ENCODE peak calls at places on chromosomes 12 and 14, in eight cellular contexts. U is psoas muscle, G is type B pancreatic cell, K is SK-N-SH, F is right lobe of liver, Q is tibial artery, P is GM23338, T is PC-3. E is an unnamed sample.

GRCh38 chr12:108846320-108846719 is 11.1 kb downstream of the SSH1 start:
- DNase-seq in U (peak), G (no peak), F (no peak), T (no peak), P (no peak), K (peak), Q (no peak), E (no peak)

GRCh38 chr12:81400024-81400423 is 322.1 kb downstream of the ACSS3 start:
- DNase-seq in F (no peak), U (no peak), T (no peak), K (no peak), P (no peak), Q (no peak), G (no peak), E (no peak)

GRCh38 chr14:76264384-76264783 is 111.6 kb upstream of the ESRRB start:
- DNase-seq in G (peak), Q (no peak), F (no peak), K (no peak), P (no peak), U (no peak), T (no peak), E (no peak)

GRCh38 chr14:75715926-75716780 is 55.1 kb downstream of the TTLL5 start:
- DNase-seq in U (no peak), Q (no peak), F (no peak), P (peak), G (no peak), T (peak), K (no peak), E (no peak)

GRCh38 chr12:12128665-12129064 is 57.9 kb downstream of the BCL2L14 start:
- DNase-seq in F (no peak), Q (no peak), P (no peak), U (no peak), T (no peak), K (no peak), G (no peak), E (no peak)

GRCh38 chr12:57242329-57242690 is 8.7 kb downstream of the STAC3 start:
- DNase-seq in U (peak), G (no peak), F (peak), Q (no peak), P (no peak), T (no peak), K (peak), E (no peak)

GRCh38 chr12:41339784-41340183 is 151.7 kb downstream of the PDZRN4 start:
- DNase-seq in G (no peak), T (no peak), K (no peak), U (no peak), Q (no peak), P (no peak), F (no peak), E (no peak)

GRCh38 chr12:31589896-31590729 is 823 bp downstream of the DENND5B start:
- DNase-seq in Q (peak), F (peak), K (peak), T (peak), U (peak), P (peak), G (peak), E (peak)

GRCh38 chr12:47947273-47947672 is 16.1 kb upstream of the TMEM106C start:
- DNase-seq in G (no peak), T (no peak), Q (no peak), K (no peak), U (no peak), F (no peak), P (no peak), E (no peak)

GRCh38 chr14:61694830-61695694 is at the start of gene HIF1A:
- DNase-seq in Q (peak), K (peak), F (peak), P (peak), U (peak), T (peak), G (peak), E (peak)

GRCh38 chr12:65792724-65793123 is 31.6 kb upstream of the HMGA2 start:
- DNase-seq in F (no peak), G (no peak), U (no peak), Q (no peak), T (no peak), P (no peak), K (no peak), E (no peak)

GRCh38 chr12:127579446-127579845 is 687.5 kb upstream of the TMEM132C start:
- DNase-seq in G (no peak), Q (no peak), K (no peak), F (no peak), T (no peak), U (no peak), P (no peak), E (no peak)

GRCh38 chr12:71664411-71665108 is 459 bp downstream of the THAP2 start:
- DNase-seq in Q (no peak), U (no peak), F (no peak), T (no peak), K (no peak), G (no peak), P (no peak), E (no peak)

GRCh38 chr14:75982724-75983358 is 1.0 kb upstream of the TGFB3 start:
- DNase-seq in F (peak), G (no peak), T (no peak), Q (peak), P (no peak), U (peak), K (no peak), E (no peak)

GRCh38 chr12:89183985-89184435 is 168.3 kb downstream of the DUSP6 start:
- DNase-seq in T (peak), P (no peak), Q (peak), K (no peak), U (peak), G (no peak), F (no peak), E (peak)

GRCh38 chr14:104586832-104587620 is 7.5 kb downstream of the C14orf180 start:
- DNase-seq in Q (no peak), U (peak), P (no peak), G (no peak), K (peak), T (no peak), F (no peak), E (no peak)

GRCh38 chr12:89567691-89568239 is 41.9 kb upstream of the POC1B start:
- DNase-seq in T (no peak), F (no peak), P (no peak), Q (no peak), U (no peak), K (no peak), G (no peak), E (no peak)

GRCh38 chr12:117342682-117343081 is 18.7 kb downstream of the NOS1 start:
- DNase-seq in Q (no peak), G (no peak), K (no peak), P (no peak), T (peak), F (no peak), U (no peak), E (no peak)

GRCh38 chr14:54681819-54682261 is 114.9 kb downstream of the SAMD4A start:
- DNase-seq in U (no peak), G (no peak), Q (no peak), P (no peak), F (no peak), T (no peak), K (peak), E (no peak)

GRCh38 chr14:93044116-93044515 is 71.6 kb downstream of the ITPK1 start:
- DNase-seq in Q (no peak), U (no peak), G (no peak), T (peak), K (no peak), P (no peak), F (no peak), E (no peak)

GRCh38 chr12:85405781-85406522 is 125.9 kb downstream of the ALX1 start:
- DNase-seq in G (no peak), U (no peak), P (no peak), F (no peak), Q (no peak), K (no peak), T (no peak), E (no peak)

GRCh38 chr12:27554003-27554402 is 30.0 kb downstream of the PPFIBP1 start:
- DNase-seq in Q (no peak), G (no peak), F (no peak), P (no peak), U (no peak), T (no peak), K (no peak), E (no peak)

GRCh38 chr14:31746326-31746725 is 185.1 kb downstream of the NUBPL start:
- DNase-seq in P (no peak), T (no peak), G (no peak), F (no peak), U (no peak), Q (no peak), K (no peak), E (no peak)

GRCh38 chr14:71228711-71229110 is 321.5 kb downstream of the PCNX1 start:
- DNase-seq in K (no peak), P (no peak), Q (no peak), G (no peak), F (no peak), T (no peak), U (no peak), E (no peak)

GRCh38 chr12:13171921-13172859 is 24.3 kb upstream of the EMP1 start:
- DNase-seq in F (peak), P (peak), T (peak), G (no peak), Q (no peak), K (no peak), U (peak), E (peak)

GRCh38 chr14:71117839-71118743 is 210.8 kb downstream of the PCNX1 start:
- DNase-seq in G (peak), Q (no peak), F (no peak), U (no peak), K (no peak), P (peak), T (peak), E (no peak)

GRCh38 chr12:72274926-72275325 is 2.8 kb downstream of the TRHDE start:
- DNase-seq in P (no peak), Q (no peak), K (no peak), U (no peak), T (peak), G (no peak), F (no peak), E (no peak)

GRCh38 chr12:104750061-104750460 is 208.0 kb downstream of the SLC41A2 start:
- DNase-seq in U (no peak), T (no peak), K (no peak), G (no peak), F (no peak), P (no peak), Q (peak), E (no peak)

GRCh38 chr12:65607271-65607880 is 216.9 kb upstream of the HMGA2 start:
- DNase-seq in G (no peak), F (no peak), T (peak), Q (no peak), U (no peak), P (peak), K (no peak), E (no peak)

GRCh38 chr12:132600048-132601032 is 10.0 kb downstream of the LRCOL1 start:
- DNase-seq in P (peak), F (peak), K (peak), Q (peak), G (no peak), T (peak), U (peak), E (no peak)

GRCh38 chr12:4274396-4274959 is 916 bp downstream of the CCND2 start:
- DNase-seq in F (no peak), G (no peak), U (no peak), T (no peak), P (peak), K (no peak), Q (no peak), E (no peak)

GRCh38 chr12:47391566-47391965 is 311.8 kb upstream of the AMIGO2 start:
- DNase-seq in G (no peak), K (no peak), U (no peak), Q (no peak), F (no peak), T (no peak), P (no peak), E (no peak)

GRCh38 chr14:76958975-76959710 is 69.4 kb downstream of the IRF2BPL start:
- DNase-seq in F (no peak), P (no peak), Q (peak), G (no peak), U (no peak), K (peak), T (peak), E (no peak)

GRCh38 chr14:95121911-95122696 is 35.2 kb downstream of the DICER1 start:
- DNase-seq in U (no peak), G (no peak), F (no peak), Q (no peak), T (peak), P (no peak), K (no peak), E (no peak)

GRCh38 chr12:72444566-72444965 is 172.4 kb downstream of the TRHDE start:
- DNase-seq in U (no peak), P (no peak), K (no peak), Q (no peak), T (no peak), G (no peak), F (no peak), E (no peak)

GRCh38 chr14:77620222-77620865 is 3.9 kb upstream of the SPTLC2 start:
- DNase-seq in K (no peak), T (no peak), Q (no peak), P (no peak), U (no peak), G (peak), F (no peak), E (no peak)

GRCh38 chr14:20469890-20470858 is 968 bp downstream of the PNP start:
- DNase-seq in K (peak), T (peak), G (no peak), F (peak), Q (peak), U (peak), P (peak), E (peak)

GRCh38 chr12:124123432-124124015 is 150.5 kb downstream of the ZNF664 start:
- DNase-seq in P (no peak), U (no peak), F (no peak), G (no peak), Q (no peak), K (no peak), T (no peak), E (no peak)

GRCh38 chr12:27193106-27193505 is 51.0 kb upstream of the STK38L start:
- DNase-seq in K (no peak), Q (no peak), G (no peak), U (no peak), P (no peak), F (no peak), T (no peak), E (no peak)

GRCh38 chr12:101925352-101925751 is 48.0 kb downstream of the DRAM1 start:
- DNase-seq in K (no peak), P (no peak), T (peak), Q (peak), G (no peak), F (no peak), U (peak), E (peak)

GRCh38 chr12:69987453-69988102 is 162.6 kb downstream of the MYRFL start:
- DNase-seq in K (no peak), U (no peak), T (peak), G (no peak), F (no peak), P (no peak), Q (peak), E (peak)

GRCh38 chr12:69984216-69984615 is 159.2 kb downstream of the MYRFL start:
- DNase-seq in F (no peak), U (no peak), P (no peak), T (no peak), G (no peak), K (no peak), Q (no peak), E (no peak)

GRCh38 chr12:69986109-69986508 is 161.1 kb downstream of the MYRFL start:
- DNase-seq in K (no peak), G (no peak), F (no peak), U (no peak), Q (no peak), P (no peak), T (no peak), E (no peak)

GRCh38 chr12:69988601-69989194 is 163.7 kb downstream of the MYRFL start:
- DNase-seq in U (no peak), K (no peak), P (no peak), G (no peak), F (no peak), T (peak), Q (no peak), E (no peak)

GRCh38 chr12:69985656-69986055 is 160.6 kb downstream of the MYRFL start:
- DNase-seq in P (peak), U (no peak), G (no peak), F (no peak), K (peak), Q (no peak), T (peak), E (no peak)
- TF ChIP-seq CTCF in P (peak), U (no peak), G (peak), F (no peak), K (peak), Q (no peak), T (peak), E (no peak)

GRCh38 chr14:106843951-106844483 is 1317.6 kb downstream of the TMEM121 start:
- DNase-seq in K (peak), Q (no peak), U (no peak), P (no peak), T (peak), F (no peak), G (no peak), E (no peak)

GRCh38 chr14:106841701-106842100 is 1315.3 kb downstream of the TMEM121 start:
- DNase-seq in Q (no peak), F (no peak), G (no peak), K (no peak), T (peak), P (no peak), U (no peak), E (no peak)

GRCh38 chr14:106844608-106845285 is 1318.4 kb downstream of the TMEM121 start:
- DNase-seq in U (peak), T (peak), Q (peak), F (peak), K (peak), G (no peak), P (no peak), E (no peak)

GRCh38 chr14:106842687-106843086 is 1316.3 kb downstream of the TMEM121 start:
- DNase-seq in P (no peak), T (peak), F (peak), U (no peak), K (peak), Q (no peak), G (no peak), E (no peak)

GRCh38 chr14:106843376-106843775 is 1317.0 kb downstream of the TMEM121 start:
- DNase-seq in P (no peak), U (no peak), Q (no peak), K (no peak), F (no peak), G (no peak), T (no peak), E (no peak)
- TF ChIP-seq CTCF in P (no peak), U (no peak), Q (no peak), K (no peak), F (no peak), G (no peak), T (no peak), E (no peak)

DNA sequence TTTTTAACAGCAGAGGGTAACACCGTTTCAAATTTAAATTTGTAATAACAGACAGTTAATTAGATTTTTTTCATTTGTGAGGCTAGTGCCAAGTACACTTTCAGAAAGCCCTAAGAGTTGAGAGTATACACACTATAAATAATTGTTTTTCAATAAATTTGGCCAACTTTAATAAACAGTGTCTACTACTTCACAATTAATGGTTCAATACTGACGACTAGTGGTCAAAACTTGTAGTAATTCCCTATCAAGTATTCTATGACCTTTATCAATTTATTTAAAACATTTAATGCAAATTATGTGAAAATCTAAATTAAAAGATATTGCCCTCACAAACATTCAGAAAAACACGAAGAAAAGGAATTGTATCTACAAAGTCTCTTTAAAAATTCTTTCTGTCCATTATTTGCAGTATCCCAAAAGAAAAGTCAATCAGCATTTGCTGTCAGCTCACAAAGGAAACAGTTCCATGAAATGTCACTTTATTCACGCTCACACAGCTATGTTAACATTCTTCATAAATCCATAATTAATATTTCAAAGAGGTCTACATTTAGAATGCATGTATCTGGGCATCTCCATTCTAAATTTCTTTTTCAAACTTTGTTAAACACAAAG is 91.2 kb downstream of the CEP128 start:
- DNase-seq in K (peak), U (no peak), Q (no peak), F (no peak), G (no peak), P (peak), T (peak), E (no peak)
- TF ChIP-seq CTCF in K (peak), U (peak), Q (peak), F (peak), G (peak), P (no peak), T (peak), E (no peak)

DNA sequence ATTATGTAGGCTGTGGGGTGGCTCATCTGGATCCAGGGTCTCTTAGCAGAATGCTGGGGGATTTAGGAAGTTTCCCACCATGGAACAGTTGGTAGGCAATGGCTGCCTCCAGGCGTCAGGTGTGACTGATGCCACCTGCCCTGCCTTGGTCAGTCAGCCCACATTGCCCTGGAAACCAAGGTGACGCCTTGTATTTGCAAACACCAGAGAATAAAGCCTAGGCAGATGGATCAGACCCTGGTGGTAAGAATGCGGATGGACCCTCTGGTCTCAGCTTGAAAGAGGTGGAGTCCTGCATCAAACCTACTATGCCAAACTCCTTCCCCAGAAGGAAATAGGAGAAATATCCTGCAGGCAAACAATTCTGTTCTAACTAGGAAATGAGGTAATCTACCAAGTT is 38.2 kb downstream of the NCKAP5L start:
- DNase-seq in F (no peak), G (no peak), Q (no peak), T (no peak), P (peak), U (no peak), K (no peak), E (no peak)
- TF ChIP-seq CTCF in F (no peak), G (peak), Q (no peak), T (no peak), P (peak), U (no peak), K (peak), E (no peak)

GRCh38 chr12:977163-977562 is 13.9 kb upstream of the ERC1 start:
- DNase-seq in T (no peak), P (peak), K (no peak), G (no peak), Q (no peak), U (no peak), F (no peak), E (no peak)
- TF ChIP-seq CTCF in T (no peak), P (peak), K (no peak), G (no peak), Q (no peak), U (no peak), F (no peak), E (no peak)

E was measured in omental fat pad.